ENCODE peak calls at places on chromosomes 12 and 14, in eight cellular contexts. One of them, this sample, is unnamed.

GRCh38 chr14:85463512-85463911 is 66.4 kb upstream of the FLRT2 start:
- ATAC-seq in activated naive CD8-positive, alpha-beta T cell treated with anti-CD3 and anti-CD28 coated beads, Interleukin-2, amount 10 ng/mL, durations not matched to agents 7 days and 5 days: no peak
- ATAC-seq in activated T-helper 17 cell treated with anti-CD3 and anti-CD28 coated beads, Interleukin-2, amount 50 U/mL, for 72 hours: no peak
- ATAC-seq in gastrocnemius medialis: no peak
- ATAC-seq in T-helper 17 cell: no peak
- ATAC-seq in aorta: peak; percentile 26
- ATAC-seq in psoas muscle: no peak
- ATAC-seq in activated naive CD4-positive, alpha-beta T cell treated with anti-CD3 and anti-CD28 coated beads, Interleukin-2, amount 50 U/mL, for 72 hours: no peak
- ATAC-seq in this sample: no peak

GRCh38 chr14:99574099-99574880 is 29.7 kb downstream of the CCDC85C start:
- ATAC-seq in T-helper 17 cell: no peak
- ATAC-seq in psoas muscle: no peak
- ATAC-seq in gastrocnemius medialis: no peak
- ATAC-seq in aorta: peak; percentile 1
- ATAC-seq in activated T-helper 17 cell treated with anti-CD3 and anti-CD28 coated beads, Interleukin-2, amount 50 U/mL, for 72 hours: no peak
- ATAC-seq in activated naive CD4-positive, alpha-beta T cell treated with anti-CD3 and anti-CD28 coated beads, Interleukin-2, amount 50 U/mL, for 72 hours: no peak
- ATAC-seq in activated naive CD8-positive, alpha-beta T cell treated with anti-CD3 and anti-CD28 coated beads, Interleukin-2, amount 10 ng/mL, durations not matched to agents 7 days and 5 days: no peak
- ATAC-seq in this sample: peak; percentile 9

GRCh38 chr14:66237701-66238100 is 248.5 kb upstream of the CCDC196 start:
- ATAC-seq in gastrocnemius medialis: no peak
- ATAC-seq in T-helper 17 cell: no peak
- ATAC-seq in aorta: no peak
- ATAC-seq in activated naive CD8-positive, alpha-beta T cell treated with anti-CD3 and anti-CD28 coated beads, Interleukin-2, amount 10 ng/mL, durations not matched to agents 7 days and 5 days: no peak
- ATAC-seq in activated T-helper 17 cell treated with anti-CD3 and anti-CD28 coated beads, Interleukin-2, amount 50 U/mL, for 72 hours: no peak
- ATAC-seq in psoas muscle: no peak
- ATAC-seq in activated naive CD4-positive, alpha-beta T cell treated with anti-CD3 and anti-CD28 coated beads, Interleukin-2, amount 50 U/mL, for 72 hours: no peak
- ATAC-seq in this sample: no peak

GRCh38 chr12:29783773-29784666 is at the start of gene TMTC1:
- ATAC-seq in gastrocnemius medialis: peak; percentile 64
- ATAC-seq in activated naive CD4-positive, alpha-beta T cell treated with anti-CD3 and anti-CD28 coated beads, Interleukin-2, amount 50 U/mL, for 72 hours: no peak
- ATAC-seq in aorta: peak; percentile 86
- ATAC-seq in activated T-helper 17 cell treated with anti-CD3 and anti-CD28 coated beads, Interleukin-2, amount 50 U/mL, for 72 hours: no peak
- ATAC-seq in activated naive CD8-positive, alpha-beta T cell treated with anti-CD3 and anti-CD28 coated beads, Interleukin-2, amount 10 ng/mL, durations not matched to agents 7 days and 5 days: no peak
- ATAC-seq in T-helper 17 cell: no peak
- ATAC-seq in psoas muscle: peak; percentile 74
- ATAC-seq in this sample: peak; percentile 83

GRCh38 chr12:64587447-64587846 is 22.8 kb upstream of the RASSF3 start:
- ATAC-seq in psoas muscle: no peak
- ATAC-seq in T-helper 17 cell: no peak
- ATAC-seq in activated T-helper 17 cell treated with anti-CD3 and anti-CD28 coated beads, Interleukin-2, amount 50 U/mL, for 72 hours: no peak
- ATAC-seq in aorta: no peak
- ATAC-seq in gastrocnemius medialis: no peak
- ATAC-seq in activated naive CD4-positive, alpha-beta T cell treated with anti-CD3 and anti-CD28 coated beads, Interleukin-2, amount 50 U/mL, for 72 hours: no peak
- ATAC-seq in activated naive CD8-positive, alpha-beta T cell treated with anti-CD3 and anti-CD28 coated beads, Interleukin-2, amount 10 ng/mL, durations not matched to agents 7 days and 5 days: no peak
- ATAC-seq in this sample: no peak

GRCh38 chr14:33229269-33229924 is 290.7 kb downstream of the NPAS3 start:
- ATAC-seq in activated naive CD4-positive, alpha-beta T cell treated with anti-CD3 and anti-CD28 coated beads, Interleukin-2, amount 50 U/mL, for 72 hours: no peak
- ATAC-seq in activated T-helper 17 cell treated with anti-CD3 and anti-CD28 coated beads, Interleukin-2, amount 50 U/mL, for 72 hours: no peak
- ATAC-seq in gastrocnemius medialis: no peak
- ATAC-seq in T-helper 17 cell: no peak
- ATAC-seq in activated naive CD8-positive, alpha-beta T cell treated with anti-CD3 and anti-CD28 coated beads, Interleukin-2, amount 10 ng/mL, durations not matched to agents 7 days and 5 days: no peak
- ATAC-seq in psoas muscle: no peak
- ATAC-seq in aorta: no peak
- ATAC-seq in this sample: no peak

GRCh38 chr12:57027011-57027804 is 10.9 kb upstream of the TAC3 start:
- ATAC-seq in activated T-helper 17 cell treated with anti-CD3 and anti-CD28 coated beads, Interleukin-2, amount 50 U/mL, for 72 hours: peak; percentile 25
- ATAC-seq in aorta: no peak
- ATAC-seq in activated naive CD8-positive, alpha-beta T cell treated with anti-CD3 and anti-CD28 coated beads, Interleukin-2, amount 10 ng/mL, durations not matched to agents 7 days and 5 days: no peak
- ATAC-seq in gastrocnemius medialis: no peak
- ATAC-seq in psoas muscle: no peak
- ATAC-seq in activated naive CD4-positive, alpha-beta T cell treated with anti-CD3 and anti-CD28 coated beads, Interleukin-2, amount 50 U/mL, for 72 hours: peak; percentile 48
- ATAC-seq in T-helper 17 cell: no peak
- ATAC-seq in this sample: no peak

GRCh38 chr12:99444859-99445316 is 202.7 kb upstream of the GARIN6 start:
- ATAC-seq in gastrocnemius medialis: no peak
- ATAC-seq in activated naive CD4-positive, alpha-beta T cell treated with anti-CD3 and anti-CD28 coated beads, Interleukin-2, amount 50 U/mL, for 72 hours: no peak
- ATAC-seq in T-helper 17 cell: no peak
- ATAC-seq in activated naive CD8-positive, alpha-beta T cell treated with anti-CD3 and anti-CD28 coated beads, Interleukin-2, amount 10 ng/mL, durations not matched to agents 7 days and 5 days: no peak
- ATAC-seq in aorta: no peak
- ATAC-seq in psoas muscle: no peak
- ATAC-seq in activated T-helper 17 cell treated with anti-CD3 and anti-CD28 coated beads, Interleukin-2, amount 50 U/mL, for 72 hours: no peak
- ATAC-seq in this sample: no peak

GRCh38 chr12:106840217-106840616 is 65.7 kb downstream of the RIC8B start:
- ATAC-seq in aorta: peak; percentile 42
- ATAC-seq in T-helper 17 cell: no peak
- ATAC-seq in activated naive CD4-positive, alpha-beta T cell treated with anti-CD3 and anti-CD28 coated beads, Interleukin-2, amount 50 U/mL, for 72 hours: no peak
- ATAC-seq in activated naive CD8-positive, alpha-beta T cell treated with anti-CD3 and anti-CD28 coated beads, Interleukin-2, amount 10 ng/mL, durations not matched to agents 7 days and 5 days: no peak
- ATAC-seq in psoas muscle: peak; percentile 48
- ATAC-seq in activated T-helper 17 cell treated with anti-CD3 and anti-CD28 coated beads, Interleukin-2, amount 50 U/mL, for 72 hours: no peak
- ATAC-seq in gastrocnemius medialis: no peak
- ATAC-seq in this sample: no peak

GRCh38 chr14:103319422-103319821 is 14.6 kb upstream of the EIF5 start:
- ATAC-seq in psoas muscle: no peak
- ATAC-seq in activated T-helper 17 cell treated with anti-CD3 and anti-CD28 coated beads, Interleukin-2, amount 50 U/mL, for 72 hours: peak; percentile 12
- ATAC-seq in aorta: no peak
- ATAC-seq in gastrocnemius medialis: no peak
- ATAC-seq in activated naive CD4-positive, alpha-beta T cell treated with anti-CD3 and anti-CD28 coated beads, Interleukin-2, amount 50 U/mL, for 72 hours: no peak
- ATAC-seq in activated naive CD8-positive, alpha-beta T cell treated with anti-CD3 and anti-CD28 coated beads, Interleukin-2, amount 10 ng/mL, durations not matched to agents 7 days and 5 days: no peak
- ATAC-seq in T-helper 17 cell: no peak
- ATAC-seq in this sample: no peak

GRCh38 chr14:68939893-68940613 is 39.0 kb downstream of the ACTN1 start:
- ATAC-seq in T-helper 17 cell: no peak
- ATAC-seq in aorta: peak; percentile 89
- ATAC-seq in activated T-helper 17 cell treated with anti-CD3 and anti-CD28 coated beads, Interleukin-2, amount 50 U/mL, for 72 hours: no peak
- ATAC-seq in psoas muscle: peak; percentile 50
- ATAC-seq in activated naive CD8-positive, alpha-beta T cell treated with anti-CD3 and anti-CD28 coated beads, Interleukin-2, amount 10 ng/mL, durations not matched to agents 7 days and 5 days: peak; percentile 59
- ATAC-seq in gastrocnemius medialis: peak; percentile 61
- ATAC-seq in activated naive CD4-positive, alpha-beta T cell treated with anti-CD3 and anti-CD28 coated beads, Interleukin-2, amount 50 U/mL, for 72 hours: no peak
- ATAC-seq in this sample: peak; percentile 60

GRCh38 chr14:54766276-54767138 is 136.1 kb downstream of the GCH1 start:
- ATAC-seq in activated naive CD8-positive, alpha-beta T cell treated with anti-CD3 and anti-CD28 coated beads, Interleukin-2, amount 10 ng/mL, durations not matched to agents 7 days and 5 days: no peak
- ATAC-seq in T-helper 17 cell: no peak
- ATAC-seq in gastrocnemius medialis: no peak
- ATAC-seq in psoas muscle: no peak
- ATAC-seq in aorta: no peak
- ATAC-seq in activated naive CD4-positive, alpha-beta T cell treated with anti-CD3 and anti-CD28 coated beads, Interleukin-2, amount 50 U/mL, for 72 hours: no peak
- ATAC-seq in activated T-helper 17 cell treated with anti-CD3 and anti-CD28 coated beads, Interleukin-2, amount 50 U/mL, for 72 hours: peak; percentile 21
- ATAC-seq in this sample: no peak

GRCh38 chr12:111901182-111901581 is 59.2 kb downstream of the MAPKAPK5 start:
- ATAC-seq in activated T-helper 17 cell treated with anti-CD3 and anti-CD28 coated beads, Interleukin-2, amount 50 U/mL, for 72 hours: no peak
- ATAC-seq in T-helper 17 cell: no peak
- ATAC-seq in psoas muscle: no peak
- ATAC-seq in gastrocnemius medialis: no peak
- ATAC-seq in activated naive CD4-positive, alpha-beta T cell treated with anti-CD3 and anti-CD28 coated beads, Interleukin-2, amount 50 U/mL, for 72 hours: no peak
- ATAC-seq in aorta: no peak
- ATAC-seq in activated naive CD8-positive, alpha-beta T cell treated with anti-CD3 and anti-CD28 coated beads, Interleukin-2, amount 10 ng/mL, durations not matched to agents 7 days and 5 days: no peak
- ATAC-seq in this sample: no peak

GRCh38 chr12:62808166-62808879 is 126.6 kb downstream of the PPM1H start:
- ATAC-seq in activated T-helper 17 cell treated with anti-CD3 and anti-CD28 coated beads, Interleukin-2, amount 50 U/mL, for 72 hours: peak; percentile 81
- ATAC-seq in activated naive CD8-positive, alpha-beta T cell treated with anti-CD3 and anti-CD28 coated beads, Interleukin-2, amount 10 ng/mL, durations not matched to agents 7 days and 5 days: no peak
- ATAC-seq in psoas muscle: no peak
- ATAC-seq in gastrocnemius medialis: no peak
- ATAC-seq in activated naive CD4-positive, alpha-beta T cell treated with anti-CD3 and anti-CD28 coated beads, Interleukin-2, amount 50 U/mL, for 72 hours: peak; percentile 50
- ATAC-seq in aorta: no peak
- ATAC-seq in T-helper 17 cell: no peak
- ATAC-seq in this sample: no peak

GRCh38 chr12:112161711-112162110 is 36.4 kb downstream of the TRAFD1 start:
- ATAC-seq in aorta: no peak
- ATAC-seq in T-helper 17 cell: no peak
- ATAC-seq in gastrocnemius medialis: no peak
- ATAC-seq in activated naive CD4-positive, alpha-beta T cell treated with anti-CD3 and anti-CD28 coated beads, Interleukin-2, amount 50 U/mL, for 72 hours: no peak
- ATAC-seq in activated T-helper 17 cell treated with anti-CD3 and anti-CD28 coated beads, Interleukin-2, amount 50 U/mL, for 72 hours: no peak
- ATAC-seq in psoas muscle: no peak
- ATAC-seq in activated naive CD8-positive, alpha-beta T cell treated with anti-CD3 and anti-CD28 coated beads, Interleukin-2, amount 10 ng/mL, durations not matched to agents 7 days and 5 days: no peak
- ATAC-seq in this sample: no peak

GRCh38 chr14:96576937-96577336 is 74.8 kb downstream of the PAPOLA start:
- ATAC-seq in psoas muscle: no peak
- ATAC-seq in activated naive CD8-positive, alpha-beta T cell treated with anti-CD3 and anti-CD28 coated beads, Interleukin-2, amount 10 ng/mL, durations not matched to agents 7 days and 5 days: peak; percentile 53
- ATAC-seq in gastrocnemius medialis: no peak
- ATAC-seq in aorta: no peak
- ATAC-seq in activated naive CD4-positive, alpha-beta T cell treated with anti-CD3 and anti-CD28 coated beads, Interleukin-2, amount 50 U/mL, for 72 hours: no peak
- ATAC-seq in T-helper 17 cell: no peak
- ATAC-seq in activated T-helper 17 cell treated with anti-CD3 and anti-CD28 coated beads, Interleukin-2, amount 50 U/mL, for 72 hours: no peak
- ATAC-seq in this sample: no peak

GRCh38 chr14:95121911-95122696 is 35.2 kb downstream of the DICER1 start:
- ATAC-seq in T-helper 17 cell: no peak
- ATAC-seq in psoas muscle: no peak
- ATAC-seq in activated naive CD8-positive, alpha-beta T cell treated with anti-CD3 and anti-CD28 coated beads, Interleukin-2, amount 10 ng/mL, durations not matched to agents 7 days and 5 days: no peak
- ATAC-seq in gastrocnemius medialis: no peak
- ATAC-seq in activated T-helper 17 cell treated with anti-CD3 and anti-CD28 coated beads, Interleukin-2, amount 50 U/mL, for 72 hours: no peak
- ATAC-seq in aorta: no peak
- ATAC-seq in activated naive CD4-positive, alpha-beta T cell treated with anti-CD3 and anti-CD28 coated beads, Interleukin-2, amount 50 U/mL, for 72 hours: no peak
- ATAC-seq in this sample: no peak

GRCh38 chr12:49195734-49196133 is 6.9 kb upstream of the TUBA1A start:
- ATAC-seq in activated naive CD8-positive, alpha-beta T cell treated with anti-CD3 and anti-CD28 coated beads, Interleukin-2, amount 10 ng/mL, durations not matched to agents 7 days and 5 days: no peak
- ATAC-seq in T-helper 17 cell: no peak
- ATAC-seq in psoas muscle: no peak
- ATAC-seq in gastrocnemius medialis: no peak
- ATAC-seq in activated naive CD4-positive, alpha-beta T cell treated with anti-CD3 and anti-CD28 coated beads, Interleukin-2, amount 50 U/mL, for 72 hours: no peak
- ATAC-seq in aorta: no peak
- ATAC-seq in activated T-helper 17 cell treated with anti-CD3 and anti-CD28 coated beads, Interleukin-2, amount 50 U/mL, for 72 hours: no peak
- ATAC-seq in this sample: peak; percentile 53

GRCh38 chr14:56081139-56081538 is 37.1 kb upstream of the PELI2 start:
- ATAC-seq in activated naive CD4-positive, alpha-beta T cell treated with anti-CD3 and anti-CD28 coated beads, Interleukin-2, amount 50 U/mL, for 72 hours: no peak
- ATAC-seq in gastrocnemius medialis: no peak
- ATAC-seq in psoas muscle: no peak
- ATAC-seq in aorta: no peak
- ATAC-seq in activated T-helper 17 cell treated with anti-CD3 and anti-CD28 coated beads, Interleukin-2, amount 50 U/mL, for 72 hours: no peak
- ATAC-seq in T-helper 17 cell: no peak
- ATAC-seq in activated naive CD8-positive, alpha-beta T cell treated with anti-CD3 and anti-CD28 coated beads, Interleukin-2, amount 10 ng/mL, durations not matched to agents 7 days and 5 days: no peak
- ATAC-seq in this sample: no peak

GRCh38 chr12:98788396-98788795 is 143.3 kb downstream of the APAF1 start:
- ATAC-seq in T-helper 17 cell: no peak
- ATAC-seq in psoas muscle: no peak
- ATAC-seq in aorta: no peak
- ATAC-seq in gastrocnemius medialis: no peak
- ATAC-seq in activated naive CD4-positive, alpha-beta T cell treated with anti-CD3 and anti-CD28 coated beads, Interleukin-2, amount 50 U/mL, for 72 hours: no peak
- ATAC-seq in activated naive CD8-positive, alpha-beta T cell treated with anti-CD3 and anti-CD28 coated beads, Interleukin-2, amount 10 ng/mL, durations not matched to agents 7 days and 5 days: no peak
- ATAC-seq in activated T-helper 17 cell treated with anti-CD3 and anti-CD28 coated beads, Interleukin-2, amount 50 U/mL, for 72 hours: no peak
- ATAC-seq in this sample: no peak

GRCh38 chr12:74791365-74791764 is 253.7 kb downstream of the ATXN7L3B start:
- ATAC-seq in activated naive CD8-positive, alpha-beta T cell treated with anti-CD3 and anti-CD28 coated beads, Interleukin-2, amount 10 ng/mL, durations not matched to agents 7 days and 5 days: no peak
- ATAC-seq in activated naive CD4-positive, alpha-beta T cell treated with anti-CD3 and anti-CD28 coated beads, Interleukin-2, amount 50 U/mL, for 72 hours: no peak
- ATAC-seq in aorta: no peak
- ATAC-seq in gastrocnemius medialis: peak; percentile 12
- ATAC-seq in psoas muscle: peak; percentile 37
- ATAC-seq in T-helper 17 cell: no peak
- ATAC-seq in activated T-helper 17 cell treated with anti-CD3 and anti-CD28 coated beads, Interleukin-2, amount 50 U/mL, for 72 hours: no peak
- ATAC-seq in this sample: no peak

GRCh38 chr12:123387508-123388217 is 3.7 kb downstream of the KMT5A start:
- ATAC-seq in activated naive CD8-positive, alpha-beta T cell treated with anti-CD3 and anti-CD28 coated beads, Interleukin-2, amount 10 ng/mL, durations not matched to agents 7 days and 5 days: no peak
- ATAC-seq in T-helper 17 cell: no peak
- ATAC-seq in gastrocnemius medialis: no peak
- ATAC-seq in psoas muscle: no peak
- ATAC-seq in aorta: no peak
- ATAC-seq in activated T-helper 17 cell treated with anti-CD3 and anti-CD28 coated beads, Interleukin-2, amount 50 U/mL, for 72 hours: no peak
- ATAC-seq in activated naive CD4-positive, alpha-beta T cell treated with anti-CD3 and anti-CD28 coated beads, Interleukin-2, amount 50 U/mL, for 72 hours: no peak
- ATAC-seq in this sample: no peak

GRCh38 chr12:65308601-65309071 is 30.2 kb downstream of the MSRB3 start:
- ATAC-seq in psoas muscle: no peak
- ATAC-seq in activated naive CD4-positive, alpha-beta T cell treated with anti-CD3 and anti-CD28 coated beads, Interleukin-2, amount 50 U/mL, for 72 hours: no peak
- ATAC-seq in gastrocnemius medialis: no peak
- ATAC-seq in activated naive CD8-positive, alpha-beta T cell treated with anti-CD3 and anti-CD28 coated beads, Interleukin-2, amount 10 ng/mL, durations not matched to agents 7 days and 5 days: no peak
- ATAC-seq in activated T-helper 17 cell treated with anti-CD3 and anti-CD28 coated beads, Interleukin-2, amount 50 U/mL, for 72 hours: no peak
- ATAC-seq in aorta: no peak
- ATAC-seq in T-helper 17 cell: no peak
- ATAC-seq in this sample: no peak

GRCh38 chr14:55094630-55095157 is 34.4 kb upstream of the LGALS3 start:
- ATAC-seq in activated naive CD8-positive, alpha-beta T cell treated with anti-CD3 and anti-CD28 coated beads, Interleukin-2, amount 10 ng/mL, durations not matched to agents 7 days and 5 days: no peak
- ATAC-seq in T-helper 17 cell: no peak
- ATAC-seq in activated T-helper 17 cell treated with anti-CD3 and anti-CD28 coated beads, Interleukin-2, amount 50 U/mL, for 72 hours: no peak
- ATAC-seq in activated naive CD4-positive, alpha-beta T cell treated with anti-CD3 and anti-CD28 coated beads, Interleukin-2, amount 50 U/mL, for 72 hours: no peak
- ATAC-seq in gastrocnemius medialis: no peak
- ATAC-seq in aorta: no peak
- ATAC-seq in psoas muscle: no peak
- ATAC-seq in this sample: no peak

GRCh38 chr12:6407206-6407954 is 23.4 kb downstream of the LTBR start:
- ATAC-seq in activated naive CD4-positive, alpha-beta T cell treated with anti-CD3 and anti-CD28 coated beads, Interleukin-2, amount 50 U/mL, for 72 hours: no peak
- ATAC-seq in T-helper 17 cell: no peak
- ATAC-seq in psoas muscle: no peak
- ATAC-seq in aorta: no peak
- ATAC-seq in gastrocnemius medialis: no peak
- ATAC-seq in activated T-helper 17 cell treated with anti-CD3 and anti-CD28 coated beads, Interleukin-2, amount 50 U/mL, for 72 hours: no peak
- ATAC-seq in activated naive CD8-positive, alpha-beta T cell treated with anti-CD3 and anti-CD28 coated beads, Interleukin-2, amount 10 ng/mL, durations not matched to agents 7 days and 5 days: no peak
- ATAC-seq in this sample: no peak

GRCh38 chr12:5912011-5912410 is 33.0 kb downstream of the ANO2 start:
- ATAC-seq in activated T-helper 17 cell treated with anti-CD3 and anti-CD28 coated beads, Interleukin-2, amount 50 U/mL, for 72 hours: no peak
- ATAC-seq in aorta: no peak
- ATAC-seq in activated naive CD8-positive, alpha-beta T cell treated with anti-CD3 and anti-CD28 coated beads, Interleukin-2, amount 10 ng/mL, durations not matched to agents 7 days and 5 days: no peak
- ATAC-seq in psoas muscle: no peak
- ATAC-seq in activated naive CD4-positive, alpha-beta T cell treated with anti-CD3 and anti-CD28 coated beads, Interleukin-2, amount 50 U/mL, for 72 hours: no peak
- ATAC-seq in T-helper 17 cell: no peak
- ATAC-seq in gastrocnemius medialis: no peak
- ATAC-seq in this sample: no peak

GRCh38 chr12:56769868-56770267 is 6.7 kb downstream of the HSD17B6 start:
- ATAC-seq in activated naive CD8-positive, alpha-beta T cell treated with anti-CD3 and anti-CD28 coated beads, Interleukin-2, amount 10 ng/mL, durations not matched to agents 7 days and 5 days: no peak
- ATAC-seq in gastrocnemius medialis: no peak
- ATAC-seq in psoas muscle: no peak
- ATAC-seq in activated T-helper 17 cell treated with anti-CD3 and anti-CD28 coated beads, Interleukin-2, amount 50 U/mL, for 72 hours: no peak
- ATAC-seq in aorta: no peak
- ATAC-seq in T-helper 17 cell: no peak
- ATAC-seq in activated naive CD4-positive, alpha-beta T cell treated with anti-CD3 and anti-CD28 coated beads, Interleukin-2, amount 50 U/mL, for 72 hours: no peak
- ATAC-seq in this sample: no peak

GRCh38 chr14:89254201-89254919 is 162.7 kb downstream of the FOXN3 start:
- ATAC-seq in aorta: no peak
- ATAC-seq in gastrocnemius medialis: no peak
- ATAC-seq in activated naive CD8-positive, alpha-beta T cell treated with anti-CD3 and anti-CD28 coated beads, Interleukin-2, amount 10 ng/mL, durations not matched to agents 7 days and 5 days: no peak
- ATAC-seq in activated naive CD4-positive, alpha-beta T cell treated with anti-CD3 and anti-CD28 coated beads, Interleukin-2, amount 50 U/mL, for 72 hours: no peak
- ATAC-seq in T-helper 17 cell: no peak
- ATAC-seq in psoas muscle: no peak
- ATAC-seq in activated T-helper 17 cell treated with anti-CD3 and anti-CD28 coated beads, Interleukin-2, amount 50 U/mL, for 72 hours: no peak
- ATAC-seq in this sample: no peak

GRCh38 chr12:6884539-6884938 is 11.4 kb upstream of the SPSB2 start:
- ATAC-seq in psoas muscle: no peak
- ATAC-seq in T-helper 17 cell: no peak
- ATAC-seq in gastrocnemius medialis: no peak
- ATAC-seq in aorta: no peak
- ATAC-seq in activated naive CD8-positive, alpha-beta T cell treated with anti-CD3 and anti-CD28 coated beads, Interleukin-2, amount 10 ng/mL, durations not matched to agents 7 days and 5 days: no peak
- ATAC-seq in activated naive CD4-positive, alpha-beta T cell treated with anti-CD3 and anti-CD28 coated beads, Interleukin-2, amount 50 U/mL, for 72 hours: no peak
- ATAC-seq in activated T-helper 17 cell treated with anti-CD3 and anti-CD28 coated beads, Interleukin-2, amount 50 U/mL, for 72 hours: no peak
- ATAC-seq in this sample: no peak

GRCh38 chr12:52147367-52147972 is 44.3 kb downstream of the KRT80 start:
- ATAC-seq in activated T-helper 17 cell treated with anti-CD3 and anti-CD28 coated beads, Interleukin-2, amount 50 U/mL, for 72 hours: no peak
- ATAC-seq in gastrocnemius medialis: peak; percentile 73
- ATAC-seq in activated naive CD4-positive, alpha-beta T cell treated with anti-CD3 and anti-CD28 coated beads, Interleukin-2, amount 50 U/mL, for 72 hours: no peak
- ATAC-seq in activated naive CD8-positive, alpha-beta T cell treated with anti-CD3 and anti-CD28 coated beads, Interleukin-2, amount 10 ng/mL, durations not matched to agents 7 days and 5 days: no peak
- ATAC-seq in T-helper 17 cell: no peak
- ATAC-seq in psoas muscle: peak; percentile 95
- ATAC-seq in aorta: peak; percentile 88
- ATAC-seq in this sample: peak; percentile 95

GRCh38 chr14:24908592-24909236 is 141.2 kb downstream of the STXBP6 start:
- ATAC-seq in T-helper 17 cell: no peak
- ATAC-seq in activated T-helper 17 cell treated with anti-CD3 and anti-CD28 coated beads, Interleukin-2, amount 50 U/mL, for 72 hours: no peak
- ATAC-seq in activated naive CD8-positive, alpha-beta T cell treated with anti-CD3 and anti-CD28 coated beads, Interleukin-2, amount 10 ng/mL, durations not matched to agents 7 days and 5 days: no peak
- ATAC-seq in aorta: no peak
- ATAC-seq in gastrocnemius medialis: no peak
- ATAC-seq in activated naive CD4-positive, alpha-beta T cell treated with anti-CD3 and anti-CD28 coated beads, Interleukin-2, amount 50 U/mL, for 72 hours: no peak
- ATAC-seq in psoas muscle: no peak
- ATAC-seq in this sample: peak; percentile 23

GRCh38 chr12:114668151-114668891 is 15.7 kb downstream of the TBX3 start:
- ATAC-seq in gastrocnemius medialis: peak; percentile 86
- ATAC-seq in psoas muscle: peak; percentile 81
- ATAC-seq in T-helper 17 cell: no peak
- ATAC-seq in aorta: peak; percentile 80
- ATAC-seq in activated naive CD8-positive, alpha-beta T cell treated with anti-CD3 and anti-CD28 coated beads, Interleukin-2, amount 10 ng/mL, durations not matched to agents 7 days and 5 days: no peak
- ATAC-seq in activated naive CD4-positive, alpha-beta T cell treated with anti-CD3 and anti-CD28 coated beads, Interleukin-2, amount 50 U/mL, for 72 hours: no peak
- ATAC-seq in activated T-helper 17 cell treated with anti-CD3 and anti-CD28 coated beads, Interleukin-2, amount 50 U/mL, for 72 hours: no peak
- ATAC-seq in this sample: peak; percentile 81

This sample was measured in gastroesophageal sphincter.